ENCODE peak calls at places on chromosome 6, in six cellular contexts. C, P, T, Y, O and D are unnamed samples.

GRCh38 chr6:5752282-5752681 is 254.4 kb downstream of the NRN1 start:
- DNase-seq in C (no peak), P (peak), T (peak), Y (peak), O (no peak), D (no peak)

GRCh38 chr6:148599967-148600426 is 146.8 kb upstream of the UST start:
- DNase-seq in C (no peak), P (no peak), T (no peak), Y (peak), O (no peak), D (no peak)

GRCh38 chr6:40755749-40756452 is 168.7 kb upstream of the LRFN2 start:
- DNase-seq in C (no peak), P (no peak), T (no peak), Y (no peak), O (no peak), D (no peak)

GRCh38 chr6:34281702-34282334 is 33.0 kb upstream of the SMIM29 start:
- DNase-seq in C (no peak), P (no peak), T (no peak), Y (no peak), O (no peak), D (no peak)

GRCh38 chr6:157323924-157324276 is 581 bp upstream of the TMEM242 start:
- DNase-seq in C (peak), P (peak), T (peak), Y (peak), O (no peak), D (peak)

GRCh38 chr6:162798546-162798945 is 70.8 kb downstream of the PACRG start:
- DNase-seq in C (no peak), P (no peak), T (no peak), Y (no peak), O (no peak), D (no peak)

GRCh38 chr6:142671791-142672190 is 273.2 kb downstream of the HIVEP2 start:
- DNase-seq in C (no peak), P (no peak), T (no peak), Y (no peak), O (no peak), D (no peak)

GRCh38 chr6:169984181-169985120 is 233.0 kb downstream of the ERMARD start:
- DNase-seq in C (peak), P (no peak), T (no peak), Y (no peak), O (no peak), D (no peak)

GRCh38 chr6:109783245-109783990 is 92.3 kb downstream of the FIG4 start:
- DNase-seq in C (no peak), P (no peak), T (no peak), Y (no peak), O (no peak), D (no peak)

GRCh38 chr6:158654498-158654897 is 4.6 kb downstream of the SYTL3 start:
- DNase-seq in C (peak), P (peak), T (peak), Y (no peak), O (peak), D (no peak)

GRCh38 chr6:72716916-72717315 is 95.1 kb downstream of the KCNQ5 start:
- DNase-seq in C (no peak), P (no peak), T (no peak), Y (no peak), O (no peak), D (no peak)

GRCh38 chr6:167797079-167797870 is 29.4 kb upstream of the AFDN start:
- DNase-seq in C (peak), P (no peak), T (peak), Y (no peak), O (no peak), D (no peak)

GRCh38 chr6:104591573-104592334 is 268.0 kb downstream of the HACE1 start:
- DNase-seq in C (no peak), P (no peak), T (no peak), Y (no peak), O (no peak), D (no peak)

GRCh38 chr6:40342674-40343230 is 244.4 kb downstream of the LRFN2 start:
- DNase-seq in C (no peak), P (no peak), T (peak), Y (no peak), O (no peak), D (no peak)

GRCh38 chr6:134168580-134169223 is 116.3 kb upstream of the SLC2A12 start:
- DNase-seq in C (no peak), P (no peak), T (no peak), Y (no peak), O (no peak), D (no peak)

GRCh38 chr6:67129780-67130179 is 1422.8 kb upstream of the EYS start:
- DNase-seq in C (no peak), P (peak), T (no peak), Y (no peak), O (no peak), D (no peak)

DNA sequence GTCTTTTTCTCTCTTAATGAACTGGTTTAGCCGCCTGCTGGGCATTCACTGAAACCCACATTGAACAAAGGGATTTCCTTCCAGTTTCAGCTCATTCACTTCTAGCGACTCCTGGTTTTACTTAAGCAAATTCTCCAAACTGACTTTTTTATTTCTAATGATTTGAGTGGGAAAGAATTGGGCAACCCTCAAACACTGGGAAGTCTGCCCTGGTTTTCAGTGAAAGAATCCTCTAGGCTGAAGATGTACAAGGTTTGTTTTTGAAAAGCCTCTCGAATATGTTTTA is 45.5 kb downstream of the PLAGL1 start:
- DNase-seq in C (no peak), P (no peak), T (no peak), Y (no peak), O (no peak), D (no peak)
- TF ChIP-seq CTCF in C (no peak), P (no peak), T (no peak), Y (peak), O (no peak), D (no peak)

DNA sequence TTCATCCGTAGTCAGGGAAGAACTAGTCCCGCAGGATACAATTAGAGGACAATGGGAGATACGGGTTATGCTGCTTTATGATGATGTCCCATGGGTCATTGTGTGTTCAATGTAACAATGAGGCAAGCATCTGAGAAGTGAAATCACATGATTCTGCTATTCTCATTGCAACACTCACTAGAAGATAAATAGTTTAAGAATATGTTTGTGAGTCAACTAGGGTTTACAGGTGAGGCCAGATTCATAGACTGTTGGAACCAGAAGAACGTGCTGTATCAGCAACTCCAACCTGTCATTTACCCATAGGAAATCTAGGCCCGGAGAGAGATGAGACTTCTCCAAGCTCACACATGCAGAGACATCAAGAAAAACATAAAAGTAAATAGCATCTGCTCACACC is 80.8 kb downstream of the SCML4 start:
- DNase-seq in C (no peak), P (no peak), T (no peak), Y (no peak), O (no peak), D (no peak)
- TF ChIP-seq CTCF in C (no peak), P (no peak), T (no peak), Y (no peak), O (no peak), D (no peak)

GRCh38 chr6:141426400-141426980 is 706.2 kb upstream of the GJE1 start:
- DNase-seq in C (no peak), P (no peak), T (no peak), Y (no peak), O (no peak), D (no peak)
- TF ChIP-seq CTCF in C (no peak), P (no peak), T (no peak), Y (no peak), O (no peak), D (no peak)

GRCh38 chr6:145836767-145837166 is 22.2 kb upstream of the FBXO30 start:
- DNase-seq in C (no peak), P (no peak), T (no peak), Y (no peak), O (no peak), D (no peak)
- TF ChIP-seq CTCF in C (no peak), P (no peak), T (no peak), Y (no peak), O (no peak), D (no peak)

GRCh38 chr6:161748535-161749386 is 474.9 kb upstream of the AGPAT4 start:
- DNase-seq in C (no peak), P (peak), T (no peak), Y (no peak), O (no peak), D (no peak)
- TF ChIP-seq CTCF in C (no peak), P (peak), T (no peak), Y (peak), O (no peak), D (no peak)

GRCh38 chr6:136031982-136032381 is 180.5 kb downstream of the PDE7B start:
- DNase-seq in C (no peak), P (no peak), T (no peak), Y (no peak), O (no peak), D (no peak)
- TF ChIP-seq CTCF in C (no peak), P (peak), T (no peak), Y (peak), O (no peak), D (no peak)

DNA sequence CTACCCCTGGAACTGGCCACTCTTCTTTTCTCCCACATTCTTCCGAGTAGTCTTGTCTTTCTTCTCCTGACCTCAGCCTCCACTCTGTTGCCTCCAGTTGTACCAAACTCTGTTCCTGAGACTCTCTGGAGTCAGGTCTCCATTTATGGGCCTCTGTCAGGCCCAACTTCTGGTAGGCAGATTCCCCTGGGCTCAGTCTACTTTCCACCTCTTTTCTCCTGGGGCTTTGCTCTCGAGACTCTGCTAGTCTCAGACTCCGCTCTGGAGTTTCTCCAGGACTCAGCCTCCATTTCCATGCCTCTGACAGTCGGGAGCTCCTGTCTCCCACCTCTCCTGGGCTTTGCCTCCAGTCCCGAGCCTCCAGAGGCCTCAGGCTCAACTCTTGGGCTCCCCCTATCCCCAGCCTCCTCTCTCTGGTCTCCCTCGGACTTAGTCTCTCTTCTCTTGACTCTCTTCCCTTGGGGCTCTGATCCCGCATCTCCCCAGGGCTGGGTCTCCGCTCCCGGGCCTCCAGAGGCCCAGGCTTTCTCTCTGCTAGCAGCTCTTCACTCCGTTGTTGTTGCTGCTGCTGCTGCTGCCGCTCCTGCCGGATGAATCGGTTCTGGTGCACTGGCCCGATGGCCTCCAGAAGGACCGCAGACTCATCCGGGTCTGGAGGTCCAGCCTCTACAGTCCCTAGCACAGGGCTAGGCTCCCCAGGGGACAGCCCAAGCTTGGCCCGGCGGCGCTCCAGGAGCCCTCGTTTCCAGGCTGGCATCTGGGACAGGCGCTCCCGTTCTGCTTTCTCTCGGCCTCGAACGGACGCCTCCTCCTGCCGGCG is 1.1 kb downstream of the PPP1R18 start:
- DNase-seq in C (no peak), P (no peak), T (no peak), Y (no peak), O (no peak), D (no peak)
- TF ChIP-seq CTCF in C (no peak), P (no peak), T (no peak), Y (peak), O (no peak), D (no peak)

GRCh38 chr6:22442826-22443225 is 126.5 kb upstream of the HDGFL1 start:
- DNase-seq in C (no peak), P (no peak), T (no peak), Y (no peak), O (no peak), D (no peak)
- TF ChIP-seq CTCF in C (no peak), P (no peak), T (no peak), Y (no peak), O (no peak), D (no peak)

GRCh38 chr6:95186710-95187109 is 390.6 kb upstream of the MANEA start:
- DNase-seq in C (no peak), P (no peak), T (no peak), Y (no peak), O (no peak), D (no peak)

GRCh38 chr6:95185874-95186273 is 391.5 kb upstream of the MANEA start:
- DNase-seq in C (no peak), P (no peak), T (no peak), Y (no peak), O (no peak), D (no peak)
- TF ChIP-seq CTCF in C (no peak), P (no peak), T (no peak), Y (no peak), O (no peak), D (no peak)